ENCODE peak calls at places on chromosome 19, in six cellular contexts. One of them, this sample, is unnamed.
A peak's percentile ranks its signal among the peaks of the same experiment; 100 is the strongest.

GRCh38 chr19:13038306-13039210 is 43.3 kb downstream of the NFIX start:
- DNase-seq in H9: no peak
- DNase-seq in IMR-90: no peak
- DNase-seq in H1: no peak
- DNase-seq in mesenchymal stem cell: no peak
- DNase-seq in neuronal stem cell: no peak
- DNase-seq in this sample: no peak

GRCh38 chr19:9586764-9587163 is 2.5 kb upstream of the ZNF121 start:
- DNase-seq in mesenchymal stem cell: peak; percentile 69
- DNase-seq in IMR-90: peak; percentile 68
- DNase-seq in H1: peak; percentile 87
- DNase-seq in neuronal stem cell: peak; percentile 43
- DNase-seq in H9: peak; percentile 84
- DNase-seq in this sample: peak; percentile 84

GRCh38 chr19:41928221-41928683 is at the start of gene ERFL:
- DNase-seq in H1: no peak
- DNase-seq in IMR-90: no peak
- DNase-seq in mesenchymal stem cell: no peak
- DNase-seq in neuronal stem cell: no peak
- DNase-seq in H9: no peak
- DNase-seq in this sample: no peak

GRCh38 chr19:15280048-15280725 is 47.9 kb upstream of the EPHX3 start:
- DNase-seq in IMR-90: peak; percentile 71
- DNase-seq in mesenchymal stem cell: peak; percentile 38
- DNase-seq in H9: no peak
- DNase-seq in neuronal stem cell: no peak
- DNase-seq in H1: no peak
- DNase-seq in this sample: peak; percentile 85

GRCh38 chr19:32498641-32499200 is 82.3 kb upstream of the PDCD5 start:
- DNase-seq in H9: no peak
- DNase-seq in mesenchymal stem cell: no peak
- DNase-seq in neuronal stem cell: no peak
- DNase-seq in H1: no peak
- DNase-seq in IMR-90: no peak
- DNase-seq in this sample: no peak

GRCh38 chr19:47719047-47719885 is 6.0 kb downstream of the EHD2 start:
- DNase-seq in H9: no peak
- DNase-seq in H1: no peak
- DNase-seq in IMR-90: peak; percentile 99
- DNase-seq in mesenchymal stem cell: peak; percentile 99
- DNase-seq in neuronal stem cell: no peak
- DNase-seq in this sample: no peak

GRCh38 chr19:16143399-16144215 is at the start of gene HSH2D:
- DNase-seq in neuronal stem cell: no peak
- DNase-seq in H1: peak; percentile 59
- DNase-seq in mesenchymal stem cell: no peak
- DNase-seq in H9: peak; percentile 93
- DNase-seq in IMR-90: no peak
- DNase-seq in this sample: peak; percentile 56

GRCh38 chr19:9523885-9524474 is 14.5 kb downstream of the ZNF426 start:
- DNase-seq in H1: no peak
- DNase-seq in H9: no peak
- DNase-seq in mesenchymal stem cell: peak; percentile 5
- DNase-seq in neuronal stem cell: no peak
- DNase-seq in IMR-90: no peak
- DNase-seq in this sample: peak; percentile 26

GRCh38 chr19:40797963-40798222 is 1.1 kb upstream of the EGLN2 start:
- DNase-seq in H1: no peak
- DNase-seq in H9: no peak
- DNase-seq in neuronal stem cell: no peak
- DNase-seq in mesenchymal stem cell: no peak
- DNase-seq in IMR-90: no peak
- DNase-seq in this sample: no peak

GRCh38 chr19:53467138-53467502 is 413 bp upstream of the ZNF813 start:
- DNase-seq in IMR-90: no peak
- DNase-seq in neuronal stem cell: no peak
- DNase-seq in H9: no peak
- DNase-seq in mesenchymal stem cell: no peak
- DNase-seq in H1: no peak
- DNase-seq in this sample: no peak

GRCh38 chr19:15398501-15399233 is 19.1 kb upstream of the AKAP8 start:
- DNase-seq in neuronal stem cell: no peak
- DNase-seq in IMR-90: no peak
- DNase-seq in H1: no peak
- DNase-seq in H9: no peak
- DNase-seq in mesenchymal stem cell: no peak
- DNase-seq in this sample: no peak

GRCh38 chr19:15332311-15332996 is at the start of gene BRD4:
- DNase-seq in neuronal stem cell: peak; percentile 74
- DNase-seq in H9: peak; percentile 64
- DNase-seq in mesenchymal stem cell: peak; percentile 59
- DNase-seq in H1: peak; percentile 86
- DNase-seq in IMR-90: peak; percentile 42
- DNase-seq in this sample: peak; percentile 64

GRCh38 chr19:6739390-6739883 is at the start of gene TRIP10:
- DNase-seq in H9: peak; percentile 78
- DNase-seq in IMR-90: peak; percentile 72
- DNase-seq in mesenchymal stem cell: peak; percentile 79
- DNase-seq in H1: peak; percentile 84
- DNase-seq in neuronal stem cell: peak; percentile 79
- DNase-seq in this sample: peak; percentile 85

GRCh38 chr19:5990289-5990797 is 12.4 kb upstream of the RANBP3 start:
- DNase-seq in IMR-90: no peak
- DNase-seq in mesenchymal stem cell: no peak
- DNase-seq in H1: peak; percentile 65
- DNase-seq in H9: peak; percentile 84
- DNase-seq in neuronal stem cell: no peak
- DNase-seq in this sample: peak; percentile 55

GRCh38 chr19:55442372-55443044 is 592 bp downstream of the SHISA7 start:
- DNase-seq in H9: peak; percentile 67
- DNase-seq in H1: peak; percentile 71
- DNase-seq in neuronal stem cell: no peak
- DNase-seq in mesenchymal stem cell: no peak
- DNase-seq in IMR-90: no peak
- DNase-seq in this sample: no peak

GRCh38 chr19:49924004-49924880 is 4.8 kb upstream of the ATF5 start:
- DNase-seq in H9: no peak
- DNase-seq in IMR-90: no peak
- DNase-seq in neuronal stem cell: no peak
- DNase-seq in H1: no peak
- DNase-seq in mesenchymal stem cell: no peak
- DNase-seq in this sample: peak; percentile 30

GRCh38 chr19:55720214-55720746 is 17.9 kb downstream of the NLRP9 start:
- DNase-seq in IMR-90: no peak
- DNase-seq in H1: no peak
- DNase-seq in neuronal stem cell: no peak
- DNase-seq in mesenchymal stem cell: no peak
- DNase-seq in H9: no peak
- DNase-seq in this sample: no peak

GRCh38 chr19:39363909-39364457 is 21.8 kb downstream of the SAMD4B start:
- DNase-seq in H1: no peak
- DNase-seq in IMR-90: peak; percentile 80
- DNase-seq in neuronal stem cell: no peak
- DNase-seq in H9: no peak
- DNase-seq in mesenchymal stem cell: peak; percentile 62
- DNase-seq in this sample: no peak

GRCh38 chr19:15180451-15181390 is 20.1 kb downstream of the NOTCH3 start:
- DNase-seq in mesenchymal stem cell: no peak
- DNase-seq in IMR-90: no peak
- DNase-seq in H1: peak; percentile 81
- DNase-seq in neuronal stem cell: no peak
- DNase-seq in H9: peak; percentile 93
- DNase-seq in this sample: peak; percentile 85

GRCh38 chr19:17796013-17796837 is 1.3 kb downstream of the B3GNT3 start:
- DNase-seq in mesenchymal stem cell: no peak
- DNase-seq in H1: no peak
- DNase-seq in H9: no peak
- DNase-seq in IMR-90: no peak
- DNase-seq in neuronal stem cell: no peak
- DNase-seq in this sample: no peak

GRCh38 chr19:37941820-37942515 is 35.0 kb downstream of the SIPA1L3 start:
- DNase-seq in IMR-90: no peak
- DNase-seq in H9: no peak
- DNase-seq in mesenchymal stem cell: no peak
- DNase-seq in neuronal stem cell: no peak
- DNase-seq in H1: no peak
- DNase-seq in this sample: no peak

GRCh38 chr19:37770985-37771384 is 8.4 kb downstream of the ZNF573 start:
- DNase-seq in H9: no peak
- DNase-seq in mesenchymal stem cell: no peak
- DNase-seq in H1: no peak
- DNase-seq in IMR-90: no peak
- DNase-seq in neuronal stem cell: no peak
- DNase-seq in this sample: no peak

GRCh38 chr19:40280608-40281221 is 4.4 kb downstream of the AKT2 start:
- DNase-seq in neuronal stem cell: no peak
- DNase-seq in mesenchymal stem cell: no peak
- DNase-seq in H9: peak; percentile 61
- DNase-seq in IMR-90: no peak
- DNase-seq in H1: no peak
- DNase-seq in this sample: peak; percentile 57

GRCh38 chr19:40578442-40578908 is 1.8 kb downstream of the SHKBP1 start:
- DNase-seq in neuronal stem cell: no peak
- DNase-seq in IMR-90: peak; percentile 41
- DNase-seq in H1: peak; percentile 75
- DNase-seq in H9: peak; percentile 92
- DNase-seq in mesenchymal stem cell: peak; percentile 31
- DNase-seq in this sample: peak; percentile 96

GRCh38 chr19:51158474-51159129 is 16.5 kb downstream of the SIGLEC7 start:
- DNase-seq in H1: peak; percentile 95
- DNase-seq in H9: peak; percentile 80
- DNase-seq in neuronal stem cell: peak; percentile 31
- DNase-seq in IMR-90: peak; percentile 7
- DNase-seq in mesenchymal stem cell: peak; percentile 21
- DNase-seq in this sample: peak; percentile 81

GRCh38 chr19:7515471-7516226 is at the start of gene ZNF358:
- DNase-seq in IMR-90: peak; percentile 46
- DNase-seq in H1: peak; percentile 88
- DNase-seq in H9: peak; percentile 84
- DNase-seq in mesenchymal stem cell: peak; percentile 68
- DNase-seq in neuronal stem cell: peak; percentile 76
- DNase-seq in this sample: peak; percentile 86

GRCh38 chr19:45079063-45079910 is at the start of gene GEMIN7:
- DNase-seq in neuronal stem cell: peak; percentile 78
- DNase-seq in IMR-90: peak; percentile 59
- DNase-seq in H1: peak; percentile 92
- DNase-seq in mesenchymal stem cell: peak; percentile 78
- DNase-seq in H9: peak; percentile 89
- DNase-seq in this sample: peak; percentile 90

GRCh38 chr19:38655148-38655824 is 7.8 kb downstream of the ACTN4 start:
- DNase-seq in neuronal stem cell: no peak
- DNase-seq in IMR-90: peak; percentile 54
- DNase-seq in H9: no peak
- DNase-seq in mesenchymal stem cell: peak; percentile 70
- DNase-seq in H1: no peak
- DNase-seq in this sample: no peak

GRCh38 chr19:50415661-50416033 is 3.1 kb upstream of the SPIB start:
- DNase-seq in mesenchymal stem cell: no peak
- DNase-seq in H9: peak; percentile 32
- DNase-seq in neuronal stem cell: no peak
- DNase-seq in H1: no peak
- DNase-seq in IMR-90: no peak
- DNase-seq in this sample: no peak

GRCh38 chr19:31586282-31586681 is 237.0 kb upstream of the TSHZ3 start:
- DNase-seq in H9: no peak
- DNase-seq in IMR-90: peak; percentile 62
- DNase-seq in neuronal stem cell: no peak
- DNase-seq in mesenchymal stem cell: peak; percentile 95
- DNase-seq in H1: no peak
- DNase-seq in this sample: no peak

GRCh38 chr19:35828694-35829301 is 16.2 kb upstream of the PRODH2 start:
- DNase-seq in H1: peak; percentile 88
- DNase-seq in neuronal stem cell: peak; percentile 86
- DNase-seq in mesenchymal stem cell: peak; percentile 60
- DNase-seq in H9: peak; percentile 82
- DNase-seq in IMR-90: peak; percentile 67
- DNase-seq in this sample: peak; percentile 77

GRCh38 chr19:48739400-48739825 is 997 bp downstream of the RASIP1 start:
- DNase-seq in neuronal stem cell: no peak
- DNase-seq in H9: no peak
- DNase-seq in H1: no peak
- DNase-seq in mesenchymal stem cell: no peak
- DNase-seq in IMR-90: no peak
- DNase-seq in this sample: no peak
- H2BK15ac ChIP-seq in neuronal stem cell: peak overlapping the region; percentile 94
- H2BK15ac ChIP-seq in H9: no peak overlapping the region
- H2BK15ac ChIP-seq in H1: no peak overlapping the region
- H2BK15ac ChIP-seq in mesenchymal stem cell: no peak overlapping the region
- H2BK15ac ChIP-seq in IMR-90: no peak overlapping the region
- H2BK15ac ChIP-seq in this sample: no peak overlapping the region

GRCh38 chr19:18905058-18905456 is 9.1 kb upstream of the CERS1 start:
- DNase-seq in IMR-90: no peak
- DNase-seq in H1: no peak
- DNase-seq in neuronal stem cell: no peak
- DNase-seq in H9: no peak
- DNase-seq in mesenchymal stem cell: no peak
- DNase-seq in this sample: no peak
- H2BK15ac ChIP-seq in IMR-90: no peak overlapping the region
- H2BK15ac ChIP-seq in H1: no peak overlapping the region
- H2BK15ac ChIP-seq in neuronal stem cell: no peak overlapping the region
- H2BK15ac ChIP-seq in H9: no peak overlapping the region
- H2BK15ac ChIP-seq in mesenchymal stem cell: no peak overlapping the region
- H2BK15ac ChIP-seq in this sample: no peak overlapping the region

GRCh38 chr19:33564836-33565338 is 43.3 kb upstream of the PEPD start:
- DNase-seq in H1: no peak
- DNase-seq in IMR-90: no peak
- DNase-seq in H9: peak; percentile 25
- DNase-seq in neuronal stem cell: no peak
- DNase-seq in mesenchymal stem cell: no peak
- DNase-seq in this sample: no peak
- H2BK15ac ChIP-seq in H1: peak overlapping the region; percentile 75
- H2BK15ac ChIP-seq in IMR-90: no peak overlapping the region
- H2BK15ac ChIP-seq in H9: no peak overlapping the region
- H2BK15ac ChIP-seq in neuronal stem cell: no peak overlapping the region
- H2BK15ac ChIP-seq in mesenchymal stem cell: no peak overlapping the region
- H2BK15ac ChIP-seq in this sample: no peak overlapping the region

GRCh38 chr19:4578552-4579248 is 19.2 kb upstream of the SEMA6B start:
- DNase-seq in mesenchymal stem cell: no peak
- DNase-seq in IMR-90: no peak
- DNase-seq in H9: no peak
- DNase-seq in neuronal stem cell: no peak
- DNase-seq in H1: no peak
- DNase-seq in this sample: no peak

GRCh38 chr19:4580961-4581380 is 21.5 kb upstream of the SEMA6B start:
- DNase-seq in mesenchymal stem cell: no peak
- DNase-seq in neuronal stem cell: no peak
- DNase-seq in IMR-90: no peak
- DNase-seq in H1: peak; percentile 52
- DNase-seq in H9: no peak
- DNase-seq in this sample: no peak

GRCh38 chr19:4581381-4582111 is 22.1 kb upstream of the SEMA6B start:
- DNase-seq in neuronal stem cell: peak; percentile 57
- DNase-seq in IMR-90: no peak
- DNase-seq in mesenchymal stem cell: peak; percentile 27
- DNase-seq in H1: peak; percentile 86
- DNase-seq in H9: peak; percentile 61
- DNase-seq in this sample: no peak

GRCh38 chr19:4580021-4580901 is 20.8 kb upstream of the SEMA6B start:
- DNase-seq in neuronal stem cell: no peak
- DNase-seq in mesenchymal stem cell: no peak
- DNase-seq in H1: peak; percentile 85
- DNase-seq in IMR-90: no peak
- DNase-seq in H9: peak; percentile 62
- DNase-seq in this sample: no peak

GRCh38 chr19:4579389-4579788 is 19.9 kb upstream of the SEMA6B start:
- DNase-seq in IMR-90: no peak
- DNase-seq in H9: no peak
- DNase-seq in neuronal stem cell: no peak
- DNase-seq in mesenchymal stem cell: no peak
- DNase-seq in H1: no peak
- DNase-seq in this sample: no peak
- H2BK15ac ChIP-seq in IMR-90: no peak overlapping the region
- H2BK15ac ChIP-seq in H9: no peak overlapping the region
- H2BK15ac ChIP-seq in neuronal stem cell: no peak overlapping the region
- H2BK15ac ChIP-seq in mesenchymal stem cell: no peak overlapping the region
- H2BK15ac ChIP-seq in H1: peak overlapping the region; percentile 10
- H2BK15ac ChIP-seq in this sample: no peak overlapping the region

This sample was measured in mesendoderm.